ENCODE peak calls at places on chromosomes 7 and 10, in seven cellular contexts. P is A549, Y is esophagus squamous epithelium, I is SK-N-SH, O is thoracic aorta, F is colonic mucosa, H is A673. B is an unnamed sample.

GRCh38 chr7:51455086-51455485 is 138.5 kb upstream of the COBL start:
- DNase-seq in H (no peak), I (no peak), Y (no peak), F (no peak), O (no peak), P (peak; percentile 3), B (no peak)

GRCh38 chr10:62082729-62083412 is 181.4 kb downstream of the ARID5B start:
- DNase-seq in P (peak; percentile 29), O (no peak), F (peak; percentile 16), H (peak; percentile 80), I (no peak), Y (no peak), B (no peak)

GRCh38 chr10:89301231-89301630 is 615 bp upstream of the IFIT2 start:
- DNase-seq in F (peak; percentile 35), I (no peak), Y (no peak), H (peak; percentile 37), P (peak; percentile 13), O (no peak), B (peak; percentile 38)

GRCh38 chr7:1804310-1804709 is 134.2 kb downstream of the ELFN1 start:
- DNase-seq in O (no peak), I (no peak), H (no peak), F (no peak), P (no peak), Y (no peak), B (no peak)

GRCh38 chr10:91051834-91052233 is 130.9 kb upstream of the ANKRD1 start:
- DNase-seq in F (no peak), P (no peak), Y (no peak), H (no peak), O (no peak), I (no peak), B (peak; percentile 70)

GRCh38 chr7:28329616-28330373 is 82.5 kb upstream of the CREB5 start:
- DNase-seq in Y (no peak), H (no peak), F (no peak), O (no peak), P (no peak), I (no peak), B (no peak)

GRCh38 chr10:124745678-124746077 is 1.5 kb upstream of the FAM53B start:
- DNase-seq in H (peak; percentile 46), O (no peak), Y (no peak), F (peak; percentile 35), I (peak; percentile 60), P (peak; percentile 67), B (no peak)

GRCh38 chr7:72098812-72099211 is 313.3 kb downstream of the CALN1 start:
- DNase-seq in F (no peak), I (peak; percentile 88), O (no peak), Y (no peak), P (no peak), H (no peak), B (no peak)

GRCh38 chr7:95511716-95512260 is 26.0 kb downstream of the ASB4 start:
- DNase-seq in P (peak; percentile 85), O (peak; percentile 51), I (peak; percentile 48), F (peak; percentile 73), Y (no peak), H (peak; percentile 87), B (peak; percentile 93)

GRCh38 chr10:123865880-123866279 is 25.7 kb downstream of the CPXM2 start:
- DNase-seq in P (no peak), I (no peak), H (no peak), F (no peak), Y (no peak), O (no peak), B (no peak)

GRCh38 chr10:131902691-131903090 is 1.9 kb downstream of the PPP2R2D start:
- DNase-seq in I (no peak), O (no peak), H (no peak), Y (no peak), F (no peak), P (no peak), B (peak; percentile 12)

GRCh38 chr10:104028146-104028545 is 57.5 kb downstream of the COL17A1 start:
- DNase-seq in H (peak; percentile 35), O (no peak), P (peak; percentile 59), F (no peak), Y (no peak), I (peak; percentile 43), B (peak; percentile 76)

GRCh38 chr7:100679129-100679926 is 5.8 kb downstream of the GNB2 start:
- DNase-seq in O (no peak), H (no peak), F (no peak), Y (no peak), I (peak; percentile 71), P (no peak), B (peak; percentile 39)
- H3K4me1 ChIP-seq in O (peaks cover 4% of the 10 kb centered on the region), H (peaks cover 13% of the 10 kb centered on the region), F (no peaks in the 10 kb centered on the region), Y (peaks cover 28% of the 10 kb centered on the region), I (no peaks in the 10 kb centered on the region), P (peaks cover 35% of the 10 kb centered on the region), B (peaks cover 26% of the 10 kb centered on the region)

GRCh38 chr10:113023017-113023416 is 73.0 kb downstream of the TCF7L2 start:
- DNase-seq in O (no peak), Y (no peak), F (no peak), I (no peak), H (no peak), P (no peak), B (no peak)
- H3K4me1 ChIP-seq in O (peaks cover 37% of the 10 kb centered on the region), Y (peaks cover 4% of the 10 kb centered on the region), F (peaks cover 17% of the 10 kb centered on the region), I (peaks cover 17% of the 10 kb centered on the region), H (peaks cover 40% of the 10 kb centered on the region), P (peaks cover 67% of the 10 kb centered on the region), B (peaks cover 9% of the 10 kb centered on the region)

DNA sequence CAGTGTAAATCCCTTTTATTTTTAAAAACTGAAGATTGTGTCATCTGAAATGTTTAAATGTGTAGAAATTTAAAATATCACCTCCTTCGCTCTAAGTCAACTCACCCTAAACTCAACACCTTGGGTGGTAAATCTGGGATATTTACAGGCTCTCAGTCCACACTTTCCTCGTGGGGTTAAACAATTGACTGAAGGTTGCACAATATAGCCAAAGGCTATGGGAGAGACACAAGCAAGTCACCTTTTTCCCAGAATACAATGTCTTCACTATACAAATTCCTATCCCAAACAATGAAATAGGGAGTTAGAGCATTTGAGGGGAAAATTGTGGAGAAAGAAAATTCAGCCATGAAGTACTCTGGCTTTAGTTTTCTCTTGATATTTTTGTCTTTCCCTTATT is 32.7 kb upstream of the MAT1A start:
- DNase-seq in I (no peak), Y (no peak), O (no peak), F (no peak), P (no peak), H (no peak), B (no peak)
- H3K4me1 ChIP-seq in I (no peaks in the 10 kb centered on the region), Y (no peaks in the 10 kb centered on the region), O (no peaks in the 10 kb centered on the region), F (no peaks in the 10 kb centered on the region), P (no peaks in the 10 kb centered on the region), H (peaks cover 4% of the 10 kb centered on the region), B (no peaks in the 10 kb centered on the region)

GRCh38 chr7:107560898-107561516 is 2.7 kb downstream of the COG5 start:
- DNase-seq in I (no peak), Y (no peak), H (no peak), P (no peak), O (no peak), F (no peak), B (no peak)
- H3K4me1 ChIP-seq in I (peaks cover 28% of the 10 kb centered on the region), Y (peaks cover 5% of the 10 kb centered on the region), H (peaks cover 15% of the 10 kb centered on the region), P (peaks cover 29% of the 10 kb centered on the region), O (peaks cover 20% of the 10 kb centered on the region), F (no peaks in the 10 kb centered on the region), B (peaks cover 7% of the 10 kb centered on the region)

GRCh38 chr10:48708144-48708543 is 23.5 kb downstream of the WDFY4 start:
- DNase-seq in O (no peak), Y (no peak), F (no peak), P (no peak), I (no peak), H (no peak), B (peak; percentile 15)
- H3K4me1 ChIP-seq in O (peaks cover 12% of the 10 kb centered on the region), Y (peaks cover 5% of the 10 kb centered on the region), F (no peaks in the 10 kb centered on the region), P (no peaks in the 10 kb centered on the region), I (no peaks in the 10 kb centered on the region), H (no peaks in the 10 kb centered on the region), B (peaks cover 3% of the 10 kb centered on the region)

DNA sequence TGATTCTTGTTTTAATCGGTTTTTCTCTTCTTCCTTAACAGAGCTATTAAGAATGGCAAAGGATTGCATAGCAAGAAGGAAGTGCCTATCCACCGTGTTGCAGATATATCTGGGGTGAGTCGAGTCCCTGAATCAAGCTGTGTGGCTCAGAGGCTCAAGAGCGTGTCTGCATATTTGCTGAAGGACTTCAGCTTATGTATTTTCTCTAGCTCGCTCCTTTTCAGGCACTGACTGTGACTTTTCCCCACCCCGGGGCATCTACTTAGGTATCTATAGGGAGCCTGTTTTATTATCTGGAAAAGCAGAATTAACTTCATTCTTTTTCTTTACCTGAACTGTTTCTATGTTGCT is 126.6 kb downstream of the LRRC4 start:
- DNase-seq in P (no peak), H (no peak), F (no peak), Y (no peak), O (no peak), I (no peak), B (no peak)
- H3K4me1 ChIP-seq in P (peaks cover 5% of the 10 kb centered on the region), H (peaks cover 20% of the 10 kb centered on the region), F (no peaks in the 10 kb centered on the region), Y (no peaks in the 10 kb centered on the region), O (no peaks in the 10 kb centered on the region), I (peaks cover 42% of the 10 kb centered on the region), B (peaks cover 4% of the 10 kb centered on the region)

DNA sequence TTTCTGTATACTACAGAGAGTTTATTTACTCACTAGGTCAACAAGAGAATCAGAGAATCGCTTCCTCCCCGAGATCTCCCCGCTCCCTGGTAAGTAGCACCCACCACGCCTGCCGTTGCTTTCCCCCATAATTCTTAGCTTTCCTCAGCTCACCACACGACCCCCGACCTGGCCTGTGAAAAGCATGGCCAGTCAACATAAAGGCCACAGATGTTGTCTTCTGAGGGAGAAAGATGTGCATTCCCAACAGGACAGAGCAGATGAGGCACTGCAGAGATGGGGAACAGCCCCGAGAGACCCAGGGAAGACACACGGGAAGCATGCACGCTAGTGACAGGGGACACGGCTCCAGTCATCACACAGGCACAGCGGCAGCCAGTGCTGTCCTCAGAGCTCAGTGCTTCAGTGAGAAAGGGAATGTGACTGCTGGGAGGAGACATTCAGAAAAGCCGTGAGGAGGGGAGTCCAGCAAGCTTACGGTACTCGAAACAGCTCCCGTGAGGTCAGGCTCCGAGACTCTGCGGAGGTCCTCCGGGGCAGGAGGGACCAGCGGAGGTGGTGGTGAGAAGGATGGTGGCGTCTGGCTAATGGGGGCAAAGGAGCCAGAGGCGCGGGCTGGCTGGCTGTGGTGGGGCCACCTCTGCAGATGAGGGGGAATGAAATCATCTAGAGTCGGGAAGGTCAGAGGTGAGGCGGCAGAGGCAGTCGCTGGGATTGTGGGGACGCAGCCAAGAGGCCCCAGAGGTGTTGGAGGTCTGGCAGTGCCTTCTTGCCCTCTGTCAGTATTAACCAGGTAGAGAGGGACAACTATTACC is 123.4 kb upstream of the PDLIM1 start:
- DNase-seq in P (no peak), F (no peak), Y (no peak), H (no peak), I (no peak), O (no peak), B (no peak)
- H3K4me1 ChIP-seq in P (peaks cover 2% of the 10 kb centered on the region), F (peaks cover under 1% of the 10 kb centered on the region), Y (peaks cover under 1% of the 10 kb centered on the region), H (no peaks in the 10 kb centered on the region), I (no peaks in the 10 kb centered on the region), O (peaks cover 63% of the 10 kb centered on the region), B (peaks cover 4% of the 10 kb centered on the region)

B was measured in testis.